ENCODE peak calls at places on chromosomes 4 and X, in nine cellular contexts. G is mucosa of descending colon; Q is endothelial cell; K is stimulated activated CD8-positive, alpha-beta memory T cell treated with anti-CD3 and anti-CD28 coated beads, Interleukin-7, amount 100 ng/mL, for 1 hour; H is activated CD4-positive, alpha-beta T cell treated with anti-CD3 and anti-CD28 coated beads, Interleukin-2, amount 50 U/mL, for 48 hours; L is thoracic aorta; X is ecto neural progenitor cell; Y is epithelial cell of esophagus; J is pancreas. W is an unnamed sample.

GRCh38 chr4:8478801-8479744 is 38.5 kb downstream of the TRMT44 start:
- DNase-seq in G (no peak), J (no peak), Q (no peak), L (no peak), K (no peak), H (no peak), Y (no peak), X (no peak), W (no peak)

GRCh38 chr4:109049926-109050325 is 252.5 kb downstream of the COL25A1 start:
- DNase-seq in H (no peak), Q (no peak), K (no peak), Y (no peak), J (no peak), G (no peak), L (no peak), X (no peak), W (no peak)

GRCh38 chr4:113882668-113883067 is 96.8 kb downstream of the ARSJ start:
- DNase-seq in H (no peak), G (no peak), K (no peak), L (no peak), X (no peak), Q (no peak), J (no peak), Y (no peak), W (no peak)

GRCh38 chrX:123425471-123425870 is 241.4 kb downstream of the GRIA3 start:
- DNase-seq in J (no peak), G (no peak), H (no peak), L (no peak), K (no peak), Y (peak; percentile 5), Q (no peak), X (no peak), W (no peak)

GRCh38 chr4:76943790-76944189 is 5.8 kb upstream of the SEPTIN11 start:
- DNase-seq in K (no peak), J (no peak), G (no peak), H (no peak), Y (no peak), Q (no peak), X (no peak), L (no peak), W (no peak)

GRCh38 chrX:100695991-100696390 is 35.9 kb downstream of the SYTL4 start:
- DNase-seq in L (no peak), X (no peak), J (no peak), H (no peak), Q (no peak), G (no peak), K (no peak), Y (peak; percentile 67), W (peak; percentile 40)

GRCh38 chr4:156820931-156821330 is 150.7 kb downstream of the PDGFC start:
- DNase-seq in Y (no peak), K (no peak), J (no peak), Q (no peak), X (no peak), H (no peak), G (no peak), L (no peak), W (no peak)

GRCh38 chr4:185744127-185744865 is 67.7 kb downstream of the SORBS2 start:
- DNase-seq in K (no peak), Y (no peak), H (no peak), X (no peak), Q (no peak), G (no peak), L (no peak), J (no peak), W (no peak)

GRCh38 chr4:73679836-73680235 is 59.6 kb upstream of the RASSF6 start:
- DNase-seq in K (no peak), G (no peak), Q (no peak), H (no peak), X (no peak), Y (peak; percentile 41), L (no peak), J (no peak), W (peak; percentile 89)

GRCh38 chr4:61294001-61294400 is 93.9 kb downstream of the ADGRL3 start:
- DNase-seq in G (no peak), Y (no peak), H (no peak), K (no peak), L (no peak), J (no peak), Q (no peak), X (no peak), W (no peak)

GRCh38 chrX:150643271-150643670 is 49.9 kb upstream of the MTMR1 start:
- DNase-seq in Q (no peak), H (no peak), X (no peak), L (no peak), G (no peak), J (no peak), Y (peak; percentile 10), K (no peak), W (no peak)

GRCh38 chr4:151541438-151542071 is 132.6 kb downstream of the FHIP1A start:
- DNase-seq in J (no peak), H (no peak), X (no peak), Y (peak; percentile 97), K (no peak), L (no peak), Q (no peak), G (no peak), W (peak; percentile 73)

GRCh38 chr4:680565-680930 is 6.2 kb downstream of the MYL5 start:
- DNase-seq in G (peak; percentile 60), Y (peak; percentile 27), X (no peak), H (no peak), K (no peak), J (peak; percentile 53), L (no peak), Q (no peak), W (no peak)

GRCh38 chrX:104668550-104668949 is 102.6 kb downstream of the IL1RAPL2 start:
- DNase-seq in X (no peak), Y (peak; percentile 32), Q (no peak), H (no peak), G (no peak), J (no peak), K (no peak), L (no peak), W (peak; percentile 47)

GRCh38 chr4:139239127-139239772 is 40.8 kb downstream of the MGARP start:
- DNase-seq in X (no peak), Q (no peak), L (no peak), K (no peak), H (no peak), Y (no peak), J (no peak), G (no peak), W (no peak)

GRCh38 chrX:149829751-149830191 is 48.0 kb downstream of the MAGEA9 start:
- DNase-seq in G (no peak), Q (no peak), H (peak; percentile 3), X (no peak), Y (peak; percentile 77), K (no peak), L (no peak), J (no peak), W (peak; percentile 91)

GRCh38 chrX:11557120-11557519 is 108.6 kb downstream of the ARHGAP6 start:
- DNase-seq in Y (peak; percentile 70), K (no peak), L (no peak), J (no peak), X (no peak), Q (no peak), G (no peak), H (no peak), W (peak; percentile 87)

GRCh38 chr4:6405417-6405747 is 67.0 kb downstream of the PPP2R2C start:
- DNase-seq in Y (no peak), L (no peak), K (no peak), J (no peak), X (no peak), G (no peak), Q (no peak), H (no peak), W (no peak)

GRCh38 chrX:41923925-41924693 is 755 bp upstream of the CASK start:
- DNase-seq in H (peak; percentile 26), K (no peak), J (no peak), G (peak; percentile 48), Q (peak; percentile 3), X (no peak), L (no peak), Y (peak; percentile 74), W (peak; percentile 74)

GRCh38 chrX:143683486-143683885 is 37.1 kb downstream of the SPANXN2 start:
- DNase-seq in G (no peak), H (no peak), X (no peak), J (no peak), L (no peak), Y (no peak), Q (no peak), K (no peak), W (no peak)

GRCh38 chr4:158042591-158043030 is 130.2 kb downstream of the GASK1B start:
- DNase-seq in G (no peak), X (no peak), L (no peak), K (no peak), J (no peak), H (no peak), Q (no peak), Y (no peak), W (no peak)

GRCh38 chr4:7843831-7844230 is 95.8 kb downstream of the AFAP1 start:
- DNase-seq in H (no peak), X (no peak), L (no peak), K (no peak), Y (no peak), J (no peak), Q (no peak), G (no peak), W (peak; percentile 16)

GRCh38 chr4:123649644-123650356 is 253.2 kb downstream of the SPRY1 start:
- DNase-seq in J (peak; percentile 68), L (no peak), K (no peak), G (peak; percentile 42), H (no peak), Y (peak; percentile 94), Q (no peak), X (no peak), W (peak; percentile 67)

GRCh38 chrX:21912220-21912619 is 28.3 kb upstream of the SMS start:
- DNase-seq in G (no peak), L (no peak), H (no peak), J (no peak), X (no peak), Y (no peak), K (no peak), Q (no peak), W (no peak)

GRCh38 chr4:81421346-81422218 is 50.1 kb downstream of the RASGEF1B start:
- DNase-seq in X (no peak), K (no peak), H (no peak), Q (no peak), L (no peak), Y (peak; percentile 95), G (no peak), J (no peak), W (peak; percentile 62)

GRCh38 chr4:150140774-150141400 is 62.6 kb downstream of the DCLK2 start:
- DNase-seq in H (no peak), Q (no peak), G (no peak), Y (peak; percentile 63), X (no peak), J (no peak), L (no peak), K (no peak), W (peak; percentile 34)

GRCh38 chr4:118032691-118033090 is 1.6 kb upstream of the NDST3 start:
- DNase-seq in K (no peak), X (no peak), G (no peak), Q (no peak), L (no peak), Y (peak; percentile 46), H (no peak), J (no peak), W (peak; percentile 77)

GRCh38 chr4:129998436-129999150 is 902.6 kb downstream of the C4orf33 start:
- DNase-seq in J (no peak), Q (no peak), H (no peak), Y (peak; percentile 4), K (no peak), L (no peak), X (no peak), G (no peak), W (no peak)

GRCh38 chrX:137044893-137045292 is 11.1 kb upstream of the GPR101 start:
- DNase-seq in Q (no peak), K (no peak), H (no peak), X (no peak), J (no peak), L (no peak), Y (no peak), G (no peak), W (no peak)

GRCh38 chr4:119068529-119068962 is 67.1 kb upstream of the MYOZ2 start:
- DNase-seq in L (no peak), Q (no peak), J (no peak), G (no peak), K (no peak), H (no peak), X (no peak), Y (peak; percentile 94), W (peak; percentile 37)

W was measured in kidney tubule cell.